ENCODE peak calls at places on chromosome 13, in five cellular contexts. B, L, W, S and Z are unnamed samples.

GRCh38 chr13:30033681-30034447 is 183.4 kb upstream of the UBL3 start:
- DNase-seq in S (no peak), W (no peak), L (no peak), B (no peak), Z (no peak)

GRCh38 chr13:79810671-79811070 is 329.7 kb downstream of the NDFIP2 start:
- DNase-seq in W (no peak), S (no peak), B (no peak), L (no peak), Z (no peak)

GRCh38 chr13:24148414-24149305 is 11.9 kb upstream of the SPATA13 start:
- DNase-seq in L (no peak), W (peak; percentile 96), B (no peak), S (peak; percentile 58), Z (peak; percentile 70)

GRCh38 chr13:32731576-32731975 is 145.3 kb downstream of the PDS5B start:
- DNase-seq in S (no peak), L (no peak), B (no peak), W (no peak), Z (no peak)

GRCh38 chr13:25037057-25037813 is 58.7 kb upstream of the PABPC3 start:
- DNase-seq in L (no peak), S (no peak), W (peak; percentile 55), B (peak; percentile 17), Z (peak; percentile 46)

GRCh38 chr13:95201814-95202521 is 99.3 kb downstream of the ABCC4 start:
- DNase-seq in L (no peak), W (no peak), B (no peak), S (no peak), Z (no peak)

GRCh38 chr13:75787249-75787940 is 151.3 kb downstream of the LMO7 start:
- DNase-seq in W (no peak), L (no peak), S (no peak), B (no peak), Z (no peak)

GRCh38 chr13:75896271-75896670 is 260.1 kb downstream of the LMO7 start:
- DNase-seq in B (no peak), L (no peak), W (no peak), S (no peak), Z (no peak)

GRCh38 chr13:101749584-101749983 is 297.1 kb downstream of the ITGBL1 start:
- DNase-seq in S (no peak), L (no peak), B (no peak), W (no peak), Z (no peak)

GRCh38 chr13:39451301-39451700 is 151.7 kb downstream of the LHFPL6 start:
- DNase-seq in L (no peak), B (no peak), W (no peak), S (no peak), Z (no peak)

GRCh38 chr13:107767119-107767518 is 448.2 kb downstream of the LIG4 start:
- DNase-seq in B (no peak), S (no peak), W (no peak), L (no peak), Z (no peak)

GRCh38 chr13:105334211-105334610 is 1201.3 kb downstream of the EFNB2 start:
- DNase-seq in W (no peak), S (no peak), B (no peak), L (no peak), Z (no peak)

GRCh38 chr13:65971541-65971940 is 1258.6 kb downstream of the PCDH9 start:
- DNase-seq in W (no peak), B (no peak), L (no peak), S (no peak), Z (no peak)

GRCh38 chr13:43227721-43228120 is 204.3 kb downstream of the DNAJC15 start:
- DNase-seq in W (no peak), L (no peak), B (peak; percentile 5), S (no peak), Z (no peak)

GRCh38 chr13:99978781-99979452 is 2.7 kb upstream of the ZIC2 start:
- DNase-seq in L (no peak), S (no peak), W (no peak), B (no peak), Z (no peak)

GRCh38 chr13:42747399-42747873 is 33.9 kb upstream of the FAM216B start:
- DNase-seq in W (no peak), S (no peak), B (no peak), L (no peak), Z (no peak)

GRCh38 chr13:32956595-32956933 is 59.7 kb upstream of the KL start:
- DNase-seq in B (no peak), S (no peak), W (no peak), L (no peak), Z (no peak)

GRCh38 chr13:21435710-21436151 is 23.4 kb downstream of the ZDHHC20 start:
- DNase-seq in S (no peak), L (no peak), W (peak; percentile 87), B (peak; percentile 44), Z (peak; percentile 68)

GRCh38 chr13:80214521-80214941 is 126.4 kb downstream of the SPRY2 start:
- DNase-seq in L (no peak), S (no peak), B (no peak), W (no peak), Z (no peak)

GRCh38 chr13:81393686-81394085 is 1052.8 kb upstream of the SPRY2 start:
- DNase-seq in S (no peak), B (no peak), W (no peak), L (no peak), Z (no peak)

GRCh38 chr13:38641164-38641948 is 45.5 kb upstream of the FREM2 start:
- DNase-seq in B (peak; percentile 8), L (no peak), S (no peak), W (no peak), Z (no peak)

GRCh38 chr13:94764576-94765321 is 52.4 kb upstream of the SOX21 start:
- DNase-seq in B (no peak), L (no peak), W (no peak), S (no peak), Z (no peak)

GRCh38 chr13:92948034-92948433 is 278.6 kb upstream of the GPC6 start:
- DNase-seq in S (no peak), L (no peak), B (no peak), W (no peak), Z (no peak)

GRCh38 chr13:82850644-82851043 is 1031.6 kb downstream of the SLITRK1 start:
- DNase-seq in B (no peak), S (no peak), W (no peak), L (no peak), Z (no peak)

GRCh38 chr13:42361701-42362100 is 89.7 kb downstream of the AKAP11 start:
- DNase-seq in L (no peak), S (no peak), B (no peak), W (no peak), Z (no peak)

GRCh38 chr13:30303269-30303668 is 4.1 kb downstream of the KATNAL1 start:
- DNase-seq in B (no peak), S (no peak), W (no peak), L (no peak), Z (no peak)

GRCh38 chr13:98549728-98550317 is 27.1 kb downstream of the STK24 start:
- DNase-seq in W (no peak), B (no peak), L (no peak), S (no peak), Z (no peak)

GRCh38 chr13:102555914-102556553 is 40.8 kb upstream of the TPP2 start:
- DNase-seq in W (peak; percentile 21), S (no peak), B (peak; percentile 8), L (no peak), Z (no peak)

GRCh38 chr13:52006491-52007245 is 4.6 kb downstream of the ATP7B start:
- DNase-seq in L (no peak), S (no peak), W (no peak), B (no peak), Z (no peak)
- H3K4me3 ChIP-seq in L (no peak overlapping the region), S (no peak overlapping the region), W (no peak overlapping the region), B (no peak overlapping the region), Z (no peak overlapping the region)

DNA sequence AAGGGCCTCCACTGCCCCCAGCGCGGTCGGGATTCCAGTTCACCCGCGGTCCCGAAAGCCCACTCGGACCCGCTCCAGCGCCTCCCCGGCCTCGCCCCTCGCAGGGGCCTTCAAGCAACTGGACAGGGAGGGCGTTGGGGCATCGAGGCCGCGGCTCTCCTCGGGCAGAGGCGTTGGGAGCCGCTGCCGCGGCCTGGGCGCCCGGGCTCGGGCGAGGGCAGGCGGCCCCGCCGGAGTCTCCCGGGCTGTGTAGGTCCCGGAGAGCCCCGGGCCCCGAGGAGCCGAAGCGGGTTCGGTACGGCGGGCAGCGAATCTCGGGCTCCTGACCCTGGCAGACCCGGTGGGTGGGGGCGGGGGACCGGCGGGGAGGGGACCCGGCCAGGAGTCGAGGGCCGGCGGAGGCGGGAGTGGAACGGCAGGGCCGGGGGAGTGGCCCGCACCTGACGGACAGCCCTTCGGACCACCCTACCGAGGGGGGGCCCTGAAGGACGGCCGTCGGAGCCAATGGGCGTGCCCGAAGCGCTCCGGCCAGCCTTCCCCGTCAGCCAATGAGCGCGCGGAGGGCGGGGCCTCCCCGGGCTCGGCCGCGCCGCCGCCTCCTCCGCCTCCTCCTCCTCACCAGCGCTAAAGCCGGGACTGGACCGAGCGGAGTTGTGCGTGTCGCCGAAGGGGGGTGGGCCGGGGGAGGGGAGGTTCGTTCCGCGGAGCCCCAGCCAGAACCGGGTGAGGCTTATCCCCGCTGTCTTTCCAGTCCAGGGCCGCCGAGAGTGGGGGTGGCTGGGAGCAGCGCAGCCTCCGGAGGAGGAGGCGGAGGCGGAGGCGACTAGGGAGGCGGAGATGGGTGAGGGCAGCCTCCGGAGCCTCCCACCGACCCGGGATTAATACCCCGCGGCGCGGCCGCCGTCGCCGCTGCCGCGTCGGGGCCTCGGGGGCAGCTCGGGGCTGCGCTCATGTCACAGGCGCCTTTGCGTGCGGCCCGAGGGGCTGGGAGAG is at the start of gene ZMYM2:
- DNase-seq in B (peak; percentile 98), S (peak; percentile 100), L (peak; percentile 100), W (peak; percentile 86), Z (peak; percentile 99)
- TF ChIP-seq POLR2A in B (peak; percentile 40), S (peak; percentile 74), L (peak; percentile 67), W (peak; percentile 77), Z (no peak)

DNA sequence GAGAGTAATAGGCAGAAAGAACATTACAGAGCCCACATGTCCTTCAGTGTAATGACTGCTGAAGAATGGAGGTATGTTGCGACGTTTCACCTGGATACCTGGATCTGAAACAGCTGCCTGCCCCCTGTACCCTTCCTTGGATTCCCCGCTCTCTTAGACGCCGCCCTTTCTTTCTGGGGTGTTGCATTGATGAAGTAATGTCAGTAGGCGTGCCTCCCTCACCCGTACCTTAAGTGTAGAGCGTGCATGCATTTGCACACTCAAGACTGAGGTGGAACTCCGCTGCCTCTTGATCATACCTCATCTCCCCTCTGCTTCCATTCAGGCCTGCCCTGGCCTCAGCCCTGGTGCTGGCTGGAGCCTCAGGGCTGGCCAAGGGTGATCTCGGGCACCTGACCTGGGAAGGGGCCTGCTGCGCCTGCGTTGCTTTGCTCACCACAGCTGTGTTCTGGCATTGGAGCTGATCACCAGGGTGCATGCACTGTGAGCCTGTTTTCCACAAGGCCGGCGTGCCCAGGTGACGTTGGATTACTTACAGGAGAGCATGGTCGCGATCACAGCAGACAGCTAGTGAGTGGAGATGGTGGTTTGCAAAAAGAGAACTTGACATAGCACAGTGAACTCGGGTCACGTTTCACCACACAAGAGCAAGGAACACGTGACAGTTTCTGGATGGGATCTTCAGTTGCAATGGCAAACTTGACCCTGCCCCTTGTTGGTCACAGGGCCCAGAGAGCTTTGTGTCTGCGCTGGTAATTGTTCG is 99.0 kb downstream of the ARHGEF7 start:
- DNase-seq in L (no peak), B (no peak), W (no peak), S (no peak), Z (no peak)
- H3K4me1 ChIP-seq in L (peaks cover 15% of the 10 kb centered on the region), B (no peaks in the 10 kb centered on the region), W (peaks cover 20% of the 10 kb centered on the region), S (peaks cover 21% of the 10 kb centered on the region), Z (peaks cover 63% of the 10 kb centered on the region)

DNA sequence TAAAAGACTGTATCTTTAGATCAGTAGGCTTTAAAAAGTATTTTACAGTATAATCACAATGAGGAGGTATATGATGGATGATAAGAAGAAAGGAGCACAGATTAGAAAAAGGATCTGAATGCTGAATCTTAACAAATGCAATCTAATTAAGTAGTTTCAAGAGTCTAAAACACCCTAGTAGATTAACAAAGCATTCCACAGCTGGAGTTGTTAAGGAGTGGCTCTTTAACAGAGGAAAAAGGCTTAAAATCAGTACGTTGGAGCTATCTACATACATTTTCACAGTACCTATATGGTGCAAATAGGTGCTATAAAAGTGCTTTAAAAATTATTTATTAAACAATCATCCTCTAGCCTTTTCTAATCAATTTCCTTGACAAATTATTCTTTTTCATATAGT is 34.5 kb downstream of the TSC22D1 start:
- DNase-seq in S (no peak), W (no peak), B (no peak), L (no peak), Z (no peak)
- H3K4me3 ChIP-seq in S (no peak overlapping the region), W (no peak overlapping the region), B (no peak overlapping the region), L (no peak overlapping the region), Z (no peak overlapping the region)